ENCODE peak calls at places on chromosomes 2 and 18, in six cellular contexts. I is dorsolateral prefrontal cortex, Y is HFFc6, F is MCF 10A, W is fibroblast of pulmonary artery, R is mucosa of descending colon. P is an unnamed sample.

GRCh38 chr2:8620611-8621382 is 61.1 kb upstream of the ID2 start:
- DNase-seq in I (no peak), Y (no peak), F (no peak), W (peak), R (peak), P (no peak)

GRCh38 chr18:73355076-73355475 is 487.3 kb upstream of the NETO1 start:
- DNase-seq in I (no peak), Y (no peak), F (no peak), W (no peak), R (no peak), P (no peak)

GRCh38 chr2:42128731-42129486 is 40.2 kb upstream of the EML4 start:
- DNase-seq in I (no peak), Y (peak), F (no peak), W (no peak), R (peak), P (no peak)

GRCh38 chr2:134586289-134586980 is 132.4 kb downstream of the TMEM163 start:
- DNase-seq in I (no peak), Y (no peak), F (no peak), W (no peak), R (peak), P (no peak)

GRCh38 chr2:219537657-219538487 is 5.7 kb downstream of the CHPF start:
- DNase-seq in I (no peak), Y (no peak), F (no peak), W (no peak), R (no peak), P (no peak)

GRCh38 chr2:133733856-133734255 is 165.6 kb upstream of the NCKAP5 start:
- DNase-seq in I (no peak), Y (peak), F (no peak), W (peak), R (no peak), P (no peak)

GRCh38 chr2:197705912-197706838 is 1.0 kb downstream of the MARS2 start:
- DNase-seq in I (no peak), Y (no peak), F (peak), W (no peak), R (peak), P (no peak)

GRCh38 chr2:150646746-150647145 is 159.3 kb upstream of the RND3 start:
- DNase-seq in I (no peak), Y (no peak), F (no peak), W (no peak), R (no peak), P (no peak)

GRCh38 chr2:109681633-109682032 is 67.5 kb downstream of the SOWAHC start:
- DNase-seq in I (no peak), Y (no peak), F (no peak), W (no peak), R (no peak), P (no peak)

GRCh38 chr2:201966691-201967388 is 66.8 kb upstream of the FZD7 start:
- DNase-seq in I (peak), Y (no peak), F (no peak), W (no peak), R (no peak), P (no peak)

GRCh38 chr2:43071629-43072550 is 154.5 kb downstream of the ZFP36L2 start:
- DNase-seq in I (no peak), Y (no peak), F (no peak), W (no peak), R (no peak), P (no peak)

GRCh38 chr2:170258382-170258781 is 80.4 kb downstream of the MYO3B start:
- DNase-seq in I (no peak), Y (no peak), F (peak), W (no peak), R (no peak), P (no peak)

GRCh38 chr2:153595939-153596338 is 117.4 kb upstream of the RPRM start:
- DNase-seq in I (no peak), Y (no peak), F (peak), W (no peak), R (no peak), P (no peak)

GRCh38 chr18:7645756-7646155 is 78.6 kb downstream of the PTPRM start:
- DNase-seq in I (no peak), Y (no peak), F (peak), W (no peak), R (no peak), P (no peak)

GRCh38 chr18:58867281-58867961 is 2.7 kb downstream of the ZNF532 start:
- DNase-seq in I (peak), Y (no peak), F (no peak), W (no peak), R (no peak), P (no peak)

GRCh38 chr2:173076557-173077345 is 1.1 kb downstream of the MAP3K20 start:
- DNase-seq in I (no peak), Y (no peak), F (peak), W (peak), R (peak), P (no peak)

GRCh38 chr18:48352051-48352755 is 57.0 kb downstream of the ZBTB7C start:
- DNase-seq in I (no peak), Y (no peak), F (no peak), W (no peak), R (no peak), P (no peak)

GRCh38 chr2:24329700-24330099 is 30.6 kb downstream of the ITSN2 start:
- DNase-seq in I (no peak), Y (no peak), F (no peak), W (no peak), R (no peak), P (no peak)

GRCh38 chr2:19048593-19049264 is 309.7 kb downstream of the OSR1 start:
- DNase-seq in I (no peak), Y (no peak), F (no peak), W (peak), R (peak), P (no peak)

GRCh38 chr2:9008951-9009664 is 5.6 kb upstream of the MBOAT2 start:
- DNase-seq in I (no peak), Y (no peak), F (no peak), W (no peak), R (no peak), P (no peak)

GRCh38 chr2:173589604-173590277 is 235.1 kb downstream of the CDCA7 start:
- DNase-seq in I (no peak), Y (no peak), F (peak), W (peak), R (no peak), P (no peak)

GRCh38 chr2:212595036-212595654 is 56.5 kb upstream of the ERBB4 start:
- DNase-seq in I (no peak), Y (peak), F (peak), W (peak), R (no peak), P (no peak)
- TF ChIP-seq CTCF in I (peak), Y (peak), F (peak), W (peak), R (no peak), P (no peak)

GRCh38 chr2:231795525-231796327 is 9.5 kb downstream of the COPS7B start:
- DNase-seq in I (no peak), Y (peak), F (peak), W (peak), R (peak), P (no peak)
- TF ChIP-seq CTCF in I (no peak), Y (peak), F (peak), W (peak), R (peak), P (no peak)

GRCh38 chr2:36701918-36702317 is 5.4 kb downstream of the VIT start:
- DNase-seq in I (no peak), Y (no peak), F (no peak), W (no peak), R (no peak), P (no peak)
- TF ChIP-seq CTCF in I (no peak), Y (peak), F (no peak), W (no peak), R (no peak), P (no peak)

DNA sequence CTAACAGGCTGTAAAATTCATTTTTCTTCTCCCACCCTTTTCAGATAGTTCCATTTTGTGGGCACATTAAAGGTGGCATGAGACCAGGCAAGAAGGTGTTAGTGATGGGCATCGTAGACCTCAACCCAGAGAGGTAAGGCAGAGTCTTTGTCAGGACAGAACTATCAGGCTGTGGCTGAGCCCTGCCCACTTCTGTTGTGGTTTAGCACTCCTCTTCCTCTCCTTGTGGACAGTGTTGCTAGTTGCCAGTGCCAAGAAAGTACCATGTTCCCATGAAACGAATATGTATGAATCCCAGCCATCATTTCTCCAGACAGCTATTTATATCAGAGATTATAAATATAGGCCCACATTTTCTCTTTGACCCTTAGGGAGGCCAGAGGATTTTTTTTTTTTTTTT is 1.6 kb downstream of the LGALSL start:
- DNase-seq in I (no peak), Y (no peak), F (peak), W (no peak), R (no peak), P (no peak)
- TF ChIP-seq CTCF in I (no peak), Y (no peak), F (no peak), W (no peak), R (no peak), P (no peak)

DNA sequence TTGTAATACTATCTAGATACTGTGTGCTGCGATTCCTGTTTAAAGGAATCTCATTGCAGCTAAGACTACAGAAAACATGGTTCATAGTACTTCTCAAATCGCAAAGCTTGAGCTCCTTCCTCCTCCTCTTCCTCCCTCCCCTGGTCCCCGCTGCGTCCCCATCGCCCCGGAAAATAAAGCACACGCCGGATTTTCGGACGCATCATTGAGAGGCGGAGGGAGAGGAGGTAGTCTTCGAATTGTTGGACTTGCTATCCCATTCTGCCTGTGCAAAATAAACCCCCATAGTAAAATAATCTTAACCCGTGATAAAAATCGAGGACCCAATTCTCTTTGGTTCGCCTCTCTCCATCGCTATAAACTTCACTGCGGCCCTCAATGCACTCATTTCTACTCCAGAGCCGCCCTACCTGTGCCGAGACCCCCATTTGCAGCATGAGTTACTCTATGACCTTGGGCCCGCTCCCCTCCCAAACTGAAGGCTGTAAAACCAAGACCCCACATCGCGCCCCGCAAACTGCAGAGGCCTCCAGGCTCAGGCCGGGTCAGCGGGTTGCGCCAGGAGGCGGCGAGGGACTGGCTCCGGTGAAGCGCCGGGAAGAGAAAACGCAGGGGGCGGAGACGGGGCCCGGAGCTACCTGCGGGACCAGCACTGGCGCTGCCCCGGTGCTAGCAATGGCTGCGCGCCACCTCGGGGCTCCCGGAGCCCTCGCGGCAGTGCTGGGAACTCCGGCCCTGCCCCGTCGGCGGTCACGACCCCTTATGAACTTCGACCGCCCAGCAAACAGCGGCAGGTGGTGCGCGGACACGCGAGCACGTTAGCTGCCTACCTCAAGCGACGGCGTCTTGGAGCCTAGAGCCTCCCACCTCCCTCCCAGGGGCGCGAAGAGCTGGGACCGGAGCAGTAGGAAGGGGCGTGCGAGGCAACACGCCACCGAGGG is 649 bp downstream of the ESCO1 start:
- DNase-seq in I (peak), Y (no peak), F (peak), W (peak), R (peak), P (no peak)
- TF ChIP-seq CTCF in I (no peak), Y (no peak), F (no peak), W (no peak), R (no peak), P (no peak)